ENCODE peak calls at places on chromosomes 11 and 22, in four cellular contexts. Y is brain microvascular endothelial cell, B is HL-60, K is DND-41. Q is an unnamed sample.

GRCh38 chr22:20243545-20244249 is 24.4 kb downstream of the RTN4R start:
- DNase-seq in Y (peak; percentile 55), B (peak; percentile 72), K (peak; percentile 93), Q (peak; percentile 87)

GRCh38 chr22:24010018-24010391 is 1.1 kb upstream of the CABIN1 start:
- DNase-seq in K (no peak), Y (no peak), B (no peak), Q (no peak)

GRCh38 chr11:7651140-7651551 is 22.2 kb downstream of the CYB5R2 start:
- DNase-seq in Y (peak; percentile 10), B (peak; percentile 27), K (no peak), Q (no peak)

GRCh38 chr11:120316880-120317688 is 8.0 kb upstream of the TLCD5 start:
- DNase-seq in K (no peak), Y (no peak), B (no peak), Q (peak; percentile 67)

GRCh38 chr11:19946681-19947080 is 213.6 kb downstream of the DBX1 start:
- DNase-seq in K (no peak), Y (peak; percentile 35), B (no peak), Q (no peak)

GRCh38 chr11:70210516-70210915 is 7.4 kb downstream of the FADD start:
- DNase-seq in K (no peak), B (no peak), Y (peak; percentile 15), Q (no peak)

GRCh38 chr11:122756417-122756816 is 81.9 kb upstream of the CRTAM start:
- DNase-seq in B (peak; percentile 66), K (peak; percentile 79), Y (no peak), Q (no peak)

GRCh38 chr11:116702772-116703360 is 69.9 kb downstream of the BUD13 start:
- DNase-seq in Y (no peak), B (no peak), K (no peak), Q (no peak)

GRCh38 chr11:107581147-107581546 is 9.8 kb upstream of the ELMOD1 start:
- DNase-seq in B (no peak), Y (no peak), K (no peak), Q (no peak)

GRCh38 chr11:77114089-77114463 is 11.4 kb downstream of the OMP start:
- DNase-seq in Y (no peak), B (no peak), K (no peak), Q (no peak)

GRCh38 chr22:21450320-21450831 is 16.8 kb upstream of the TMEM191C start:
- DNase-seq in B (no peak), Y (no peak), K (no peak), Q (no peak)

GRCh38 chr11:117820071-117820470 is 4.5 kb downstream of the FXYD2 start:
- DNase-seq in K (no peak), Y (no peak), B (no peak), Q (no peak)

GRCh38 chr11:11728371-11728770 is 106.6 kb upstream of the GALNT18 start:
- DNase-seq in B (no peak), Y (no peak), K (no peak), Q (no peak)

GRCh38 chr22:45502215-45503070 is at the start of gene FBLN1:
- DNase-seq in B (no peak), Y (no peak), K (no peak), Q (no peak)

GRCh38 chr22:27297125-27297524 is 504.4 kb downstream of the MN1 start:
- DNase-seq in B (no peak), Y (no peak), K (no peak), Q (no peak)

GRCh38 chr11:64665381-64665780 is 57.6 kb downstream of the NRXN2 start:
- DNase-seq in K (no peak), B (no peak), Y (no peak), Q (no peak)

GRCh38 chr11:44693654-44694119 is 33.1 kb upstream of the TSPAN18 start:
- DNase-seq in K (no peak), B (no peak), Y (no peak), Q (no peak)

GRCh38 chr11:122600290-122600689 is 55.2 kb upstream of the UBASH3B start:
- DNase-seq in B (no peak), K (no peak), Y (no peak), Q (no peak)

GRCh38 chr22:35454416-35455054 is 54.6 kb downstream of the MCM5 start:
- DNase-seq in B (no peak), K (no peak), Y (no peak), Q (no peak)

GRCh38 chr22:27597703-27598444 is 203.7 kb downstream of the MN1 start:
- DNase-seq in Y (no peak), B (no peak), K (no peak), Q (peak; percentile 21)

GRCh38 chr11:35856756-35857155 is 87.1 kb upstream of the LDLRAD3 start:
- DNase-seq in B (no peak), Y (no peak), K (no peak), Q (no peak)

GRCh38 chr11:77065878-77066228 is 918 bp upstream of the CAPN5 start:
- DNase-seq in B (no peak), Y (peak; percentile 15), K (no peak), Q (peak; percentile 73)

GRCh38 chr11:125382211-125382807 is 113.8 kb downstream of the FEZ1 start:
- DNase-seq in B (no peak), Y (no peak), K (no peak), Q (no peak)

GRCh38 chr11:103368151-103368550 is 258.9 kb downstream of the DYNC2H1 start:
- DNase-seq in K (no peak), B (no peak), Y (no peak), Q (no peak)

GRCh38 chr11:11036185-11037161 is 178.6 kb upstream of the ZBED5 start:
- DNase-seq in K (peak; percentile 20), B (peak; percentile 14), Y (peak; percentile 13), Q (peak; percentile 72)

GRCh38 chr11:20458905-20459632 is 71.6 kb downstream of the PRMT3 start:
- DNase-seq in Y (no peak), B (no peak), K (no peak), Q (no peak)

DNA sequence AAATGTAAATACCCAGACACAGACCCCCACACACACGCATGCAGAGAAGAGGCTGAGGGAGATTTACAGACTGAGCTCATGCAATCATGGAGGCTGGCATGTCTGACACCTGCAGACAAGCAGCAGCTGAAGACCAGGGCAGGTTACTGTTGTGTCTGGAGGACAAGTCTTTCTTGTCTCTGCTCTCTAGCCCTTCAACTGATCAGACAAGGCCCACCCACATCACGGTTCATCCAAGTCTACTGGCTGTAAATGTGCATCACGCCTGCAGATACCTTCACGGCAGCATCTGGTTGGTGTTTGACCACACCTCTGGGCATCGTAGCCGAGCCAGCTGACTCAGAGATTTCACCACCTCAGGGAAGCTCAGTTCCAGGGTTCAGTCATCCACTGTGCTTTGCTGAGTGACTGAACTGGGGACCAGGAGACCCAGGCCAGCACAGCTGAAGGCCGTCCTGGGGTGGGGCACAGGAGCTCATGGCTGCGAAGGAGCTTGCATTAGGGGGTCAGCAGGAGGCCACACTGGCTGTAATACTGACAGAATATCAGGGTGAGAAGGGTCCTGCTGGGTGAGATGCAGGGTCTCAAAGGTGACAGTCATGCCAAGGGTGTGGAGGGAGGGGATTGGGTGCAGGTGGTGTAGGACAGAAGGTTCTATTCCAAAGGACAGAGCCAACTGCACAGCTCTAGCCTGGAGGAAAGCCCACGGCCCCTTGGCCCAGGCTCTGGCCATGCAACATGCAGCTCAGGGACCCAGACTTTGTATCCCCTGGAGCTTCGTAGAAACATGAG is 304.9 kb downstream of the BRD1 start:
- DNase-seq in K (no peak), Y (no peak), B (no peak), Q (no peak)
- H3K4me3 ChIP-seq in K (no peak overlapping the region), Y (no peak overlapping the region), B (no peak overlapping the region), Q (no peak overlapping the region)

GRCh38 chr11:5686426-5686825 is 1.6 kb upstream of the TRIM5 start:
- DNase-seq in B (no peak), Y (no peak), K (no peak), Q (no peak)
- TF ChIP-seq CTCF in B (no peak), Y (no peak), K (no peak), Q (no peak)

GRCh38 chr22:37051629-37052385 is at the start of gene KCTD17:
- DNase-seq in Y (peak; percentile 52), B (peak; percentile 62), K (peak; percentile 74), Q (peak; percentile 69)
- H3K4me3 ChIP-seq in Y (peak within 1 kb of the TSS; percentile 65), B (peak within 1 kb of the TSS; percentile 55), K (peak within 1 kb of the TSS; percentile 93), Q (peak within 1 kb of the TSS; percentile 60)

GRCh38 chr11:68643576-68643975 is 40.8 kb upstream of the GAL start:
- DNase-seq in B (no peak), Y (peak; percentile 27), K (no peak), Q (peak; percentile 36)
- TF ChIP-seq CTCF in B (no peak), Y (peak; percentile 46), K (no peak), Q (peak; percentile 15)